ENCODE peak calls at places on chromosomes 12 and 14, in seven cellular contexts. B is K562, T is HCT116, E is HepG2, Y is SK-N-SH, Z is H1, O is GM12878. W is an unnamed sample.
A peak's percentile ranks its signal among the peaks of the same experiment; 100 is the strongest.

GRCh38 chr14:99272669-99273024 is 650 bp upstream of the BCL11B start:
- DNase-seq in B (no peak), T (no peak), E (no peak), Y (no peak), Z (no peak), O (no peak), W (peak; percentile 23)

GRCh38 chr12:80056232-80056631 is 43.1 kb upstream of the OTOGL start:
- DNase-seq in B (no peak), T (no peak), E (no peak), Y (no peak), Z (no peak), O (no peak), W (no peak)

GRCh38 chr12:21502872-21503271 is 1.3 kb downstream of the GOLT1B start:
- DNase-seq in B (no peak), T (no peak), E (no peak), Y (no peak), Z (no peak), O (no peak), W (no peak)

GRCh38 chr14:35808076-35808657 is 928 bp downstream of the RALGAPA1 start:
- DNase-seq in B (peak; percentile 32), T (no peak), E (no peak), Y (no peak), Z (no peak), O (no peak), W (peak; percentile 66)

GRCh38 chr12:47935196-47935595 is 28.2 kb upstream of the TMEM106C start:
- DNase-seq in B (no peak), T (no peak), E (peak; percentile 33), Y (peak; percentile 80), Z (no peak), O (no peak), W (no peak)

GRCh38 chr12:91326043-91327027 is 143.7 kb upstream of the DCN start:
- DNase-seq in B (peak; percentile 47), T (peak; percentile 19), E (peak; percentile 34), Y (peak; percentile 26), Z (no peak), O (no peak), W (peak; percentile 13)

GRCh38 chr12:129964826-129965457 is 61.1 kb upstream of the TMEM132D start:
- DNase-seq in B (no peak), T (no peak), E (no peak), Y (no peak), Z (no peak), O (no peak), W (peak; percentile 9)

GRCh38 chr12:20011200-20011599 is 357.1 kb upstream of the PDE3A start:
- DNase-seq in B (no peak), T (no peak), E (no peak), Y (no peak), Z (no peak), O (no peak), W (peak; percentile 15)

GRCh38 chr12:131736807-131737484 is 26.1 kb downstream of the SFSWAP start:
- DNase-seq in B (no peak), T (peak; percentile 95), E (no peak), Y (no peak), Z (peak; percentile 61), O (no peak), W (peak; percentile 95)

GRCh38 chr12:88420460-88420859 is 159.8 kb downstream of the KITLG start:
- DNase-seq in B (no peak), T (peak; percentile 13), E (no peak), Y (no peak), Z (no peak), O (no peak), W (no peak)

GRCh38 chr12:131803995-131804521 is 24.1 kb upstream of the MMP17 start:
- DNase-seq in B (no peak), T (no peak), E (no peak), Y (no peak), Z (no peak), O (no peak), W (no peak)

GRCh38 chr14:67934087-67934486 is 114.5 kb downstream of the RAD51B start:
- DNase-seq in B (peak; percentile 23), T (peak; percentile 71), E (peak; percentile 62), Y (peak; percentile 53), Z (peak; percentile 29), O (peak; percentile 42), W (peak; percentile 58)

GRCh38 chr14:104290756-104291122 is 152.4 kb downstream of the KIF26A start:
- DNase-seq in B (no peak), T (no peak), E (no peak), Y (peak; percentile 27), Z (no peak), O (no peak), W (no peak)

GRCh38 chr14:50816419-50817047 is 14.4 kb downstream of the NIN start:
- DNase-seq in B (no peak), T (no peak), E (peak; percentile 34), Y (no peak), Z (no peak), O (no peak), W (no peak)

GRCh38 chr12:54725233-54725843 is 77.2 kb upstream of the DCD start:
- DNase-seq in B (no peak), T (peak; percentile 48), E (peak; percentile 30), Y (no peak), Z (no peak), O (no peak), W (peak; percentile 22)

GRCh38 chr12:64083285-64084210 is 138.5 kb downstream of the KICS2 start:
- DNase-seq in B (no peak), T (no peak), E (no peak), Y (peak; percentile 37), Z (no peak), O (no peak), W (peak; percentile 62)
- TF ChIP-seq JUND in B (no peak), T (no peak), E (no peak), Y (peak; percentile 8), Z (no peak), O (no peak), W (no peak)

DNA sequence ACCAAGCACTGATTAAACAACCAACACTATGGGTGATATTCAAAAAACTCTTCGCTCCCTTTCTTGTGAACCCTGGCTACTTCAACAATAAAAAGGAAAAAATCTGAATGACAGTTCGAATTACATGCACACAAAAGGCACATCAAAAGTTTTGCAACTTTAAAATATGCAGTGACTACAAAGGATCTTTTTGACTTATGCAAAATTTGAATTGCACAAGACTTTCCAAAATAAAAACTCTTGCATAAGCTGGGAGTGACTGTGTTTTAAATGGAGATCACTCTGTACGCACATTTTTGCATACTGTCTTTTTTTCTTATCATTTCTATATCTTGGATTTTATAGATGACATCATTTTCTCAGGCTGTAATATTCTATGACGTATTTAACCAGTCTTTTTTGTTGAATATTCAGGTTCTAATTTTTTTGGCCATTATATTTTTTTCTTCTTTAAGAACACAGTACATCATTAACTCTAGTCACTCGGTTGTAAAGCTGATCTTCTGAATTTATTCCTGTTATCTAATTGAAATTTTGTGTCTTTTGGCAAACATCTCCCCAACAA is 667.6 kb upstream of the TBX3 start:
- DNase-seq in B (no peak), T (no peak), E (no peak), Y (no peak), Z (no peak), O (no peak), W (no peak)
- TF ChIP-seq JUND in B (no peak), T (no peak), E (no peak), Y (no peak), Z (no peak), O (no peak), W (no peak)

GRCh38 chr12:103333676-103334075 is 162.1 kb downstream of the C12orf42 start:
- DNase-seq in B (no peak), T (no peak), E (no peak), Y (no peak), Z (no peak), O (no peak), W (no peak)

GRCh38 chr12:103327676-103328075 is 168.1 kb downstream of the C12orf42 start:
- DNase-seq in B (no peak), T (no peak), E (no peak), Y (no peak), Z (no peak), O (no peak), W (no peak)

GRCh38 chr12:103334447-103334846 is 161.3 kb downstream of the C12orf42 start:
- DNase-seq in B (no peak), T (no peak), E (no peak), Y (no peak), Z (no peak), O (no peak), W (no peak)

GRCh38 chr12:103330672-103331071 is 165.1 kb downstream of the C12orf42 start:
- DNase-seq in B (no peak), T (no peak), E (no peak), Y (no peak), Z (no peak), O (no peak), W (no peak)

DNA sequence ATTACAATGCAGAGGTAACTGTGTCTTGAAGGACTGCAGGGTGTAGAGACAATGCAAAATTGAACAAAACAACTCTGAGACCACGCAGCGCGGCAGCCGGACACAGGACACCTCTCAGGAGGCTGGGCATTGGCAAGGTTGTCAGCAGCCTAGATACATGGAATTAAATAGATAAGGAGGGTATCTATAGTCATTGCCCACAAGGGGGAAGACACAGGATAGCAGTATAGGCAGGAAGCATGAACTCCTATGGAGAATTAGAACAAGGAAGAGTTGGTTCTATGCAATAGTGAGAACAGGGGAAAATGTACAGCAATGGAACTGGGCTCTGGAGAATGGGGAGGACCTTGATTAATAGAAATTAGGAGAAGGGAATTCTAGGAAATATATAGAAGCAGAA is 164.1 kb downstream of the C12orf42 start:
- DNase-seq in B (no peak), T (no peak), E (no peak), Y (no peak), Z (no peak), O (no peak), W (no peak)
- TF ChIP-seq JUND in B (no peak), T (no peak), E (no peak), Y (no peak), Z (no peak), O (no peak), W (no peak)

GRCh38 chr14:72517736-72518135 is 376.2 kb downstream of the DPF3 start:
- DNase-seq in B (no peak), T (no peak), E (no peak), Y (no peak), Z (no peak), O (no peak), W (no peak)

GRCh38 chr14:72516936-72517408 is 376.9 kb downstream of the DPF3 start:
- DNase-seq in B (peak; percentile 44), T (peak; percentile 39), E (peak; percentile 46), Y (peak; percentile 48), Z (peak; percentile 19), O (peak; percentile 53), W (no peak)

GRCh38 chr14:72521045-72521444 is 372.9 kb downstream of the DPF3 start:
- DNase-seq in B (no peak), T (no peak), E (no peak), Y (no peak), Z (no peak), O (peak; percentile 37), W (no peak)

GRCh38 chr14:72519543-72519942 is 374.4 kb downstream of the DPF3 start:
- DNase-seq in B (no peak), T (no peak), E (no peak), Y (no peak), Z (no peak), O (no peak), W (no peak)

DNA sequence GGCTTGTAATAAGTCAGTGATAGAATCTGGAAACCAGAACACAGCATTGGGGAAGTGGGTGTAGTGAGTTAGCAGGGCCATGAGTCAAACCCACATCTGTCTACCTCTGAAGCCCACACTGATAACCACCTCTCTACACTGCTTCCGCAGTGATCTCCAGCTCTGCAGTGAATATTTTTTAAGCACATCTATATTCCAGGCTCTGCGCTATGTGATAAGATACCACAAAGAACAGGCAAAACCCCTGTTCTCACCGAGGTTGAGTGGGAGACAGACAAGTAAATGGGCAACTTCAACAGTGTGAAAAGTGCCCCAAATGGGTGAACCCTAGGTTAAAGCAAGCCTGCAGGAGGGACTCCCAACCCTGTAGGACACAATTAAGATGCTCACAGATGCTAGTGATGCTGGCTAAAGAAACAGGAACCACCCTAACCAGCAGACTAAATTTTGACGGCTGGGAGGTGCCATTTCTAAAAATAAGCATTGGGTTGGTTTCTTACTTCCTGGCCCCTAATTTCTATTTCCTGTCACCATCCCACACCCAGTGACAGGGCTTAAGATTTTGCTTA is 375.0 kb downstream of the DPF3 start:
- DNase-seq in B (no peak), T (no peak), E (no peak), Y (no peak), Z (no peak), O (peak; percentile 77), W (no peak)
- TF ChIP-seq JUND in B (no peak), T (no peak), E (no peak), Y (no peak), Z (no peak), O (no peak), W (no peak)